ENCODE peak calls at places on chromosome 10, in seven cellular contexts. P is ascending aorta, E is heart right ventricle, I is prostate gland, F is uterus, R is OCI-LY7, Y is MM.1S. X is an unnamed sample. For H3K36me3, the result is how much of the 10 kb centered on the place peaks cover.

GRCh38 chr10:54983255-54983654 is 182.2 kb upstream of the PCDH15 start:
- DNase-seq in P (no peak), E (no peak), I (no peak), F (no peak), R (no peak), Y (no peak), X (no peak)

GRCh38 chr10:126216221-126216701 is 172.0 kb downstream of the ADAM12 start:
- DNase-seq in P (no peak), E (no peak), I (no peak), F (peak), R (no peak), Y (no peak), X (no peak)

GRCh38 chr10:42475168-42476098 is 162.9 kb downstream of the ZNF33B start:
- DNase-seq in P (no peak), E (no peak), I (no peak), F (no peak), R (no peak), Y (no peak), X (no peak)

GRCh38 chr10:79274279-79275104 is 72.8 kb upstream of the PPIF start:
- DNase-seq in P (peak), E (peak), I (peak), F (peak), R (no peak), Y (no peak), X (peak)

GRCh38 chr10:70918851-70919530 is 30.6 kb upstream of the PCBD1 start:
- DNase-seq in P (no peak), E (no peak), I (no peak), F (no peak), R (no peak), Y (peak), X (peak)

GRCh38 chr10:92279297-92279696 is 11.6 kb downstream of the CPEB3 start:
- DNase-seq in P (no peak), E (no peak), I (no peak), F (no peak), R (no peak), Y (no peak), X (no peak)

GRCh38 chr10:103241262-103242011 is 4.2 kb upstream of the RPEL1 start:
- DNase-seq in P (no peak), E (no peak), I (peak), F (no peak), R (no peak), Y (no peak), X (peak)

GRCh38 chr10:108375691-108376090 is 1211.2 kb upstream of the SORCS1 start:
- DNase-seq in P (no peak), E (no peak), I (no peak), F (no peak), R (no peak), Y (no peak), X (no peak)

GRCh38 chr10:103703941-103704919 is 151.1 kb downstream of the SH3PXD2A start:
- DNase-seq in P (no peak), E (no peak), I (no peak), F (no peak), R (no peak), Y (no peak), X (no peak)

GRCh38 chr10:9081253-9081652 is 1026.8 kb downstream of the GATA3 start:
- DNase-seq in P (no peak), E (no peak), I (no peak), F (no peak), R (no peak), Y (no peak), X (no peak)

GRCh38 chr10:17220652-17221100 is 7.4 kb upstream of the VIM start:
- DNase-seq in P (no peak), E (no peak), I (no peak), F (no peak), R (no peak), Y (no peak), X (no peak)

GRCh38 chr10:65032867-65033769 is 1511.9 kb downstream of the REEP3 start:
- DNase-seq in P (no peak), E (no peak), I (no peak), F (no peak), R (no peak), Y (no peak), X (no peak)

GRCh38 chr10:26586211-26586610 is 111.3 kb upstream of the PDSS1 start:
- DNase-seq in P (no peak), E (no peak), I (no peak), F (no peak), R (no peak), Y (no peak), X (no peak)

GRCh38 chr10:12777840-12778585 is 223.5 kb downstream of the CCDC3 start:
- DNase-seq in P (no peak), E (no peak), I (no peak), F (no peak), R (no peak), Y (no peak), X (no peak)

GRCh38 chr10:71124921-71125748 is 87.2 kb upstream of the UNC5B start:
- DNase-seq in P (no peak), E (peak), I (no peak), F (no peak), R (no peak), Y (no peak), X (no peak)

GRCh38 chr10:73644767-73645166 is 3.5 kb upstream of the MYOZ1 start:
- DNase-seq in P (no peak), E (no peak), I (no peak), F (no peak), R (no peak), Y (no peak), X (no peak)
- H3K36me3 ChIP-seq in P (under half), E (under half), I (under half), F (under half), R (under half), Y (under half), X (under half)

DNA sequence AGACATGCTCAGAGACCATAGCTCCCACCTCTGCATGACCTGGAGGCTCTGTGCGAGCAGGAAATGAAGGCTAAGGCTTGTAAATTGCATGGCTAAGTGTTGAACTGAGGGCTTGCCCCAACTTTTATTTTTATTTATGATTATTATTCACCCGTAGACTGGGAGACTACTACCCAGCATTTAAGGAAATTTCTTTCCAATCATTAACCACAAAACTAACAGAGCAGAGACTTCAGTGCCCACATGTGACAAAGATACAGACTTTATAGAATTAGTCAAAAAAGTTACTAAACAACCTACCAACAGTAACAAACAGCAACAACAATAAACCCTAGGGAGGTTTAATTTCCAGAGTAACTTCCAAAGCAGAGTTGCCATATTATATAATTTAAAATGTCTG is 39.7 kb downstream of the MCMBP start:
- DNase-seq in P (no peak), E (no peak), I (no peak), F (no peak), R (no peak), Y (no peak), X (no peak)
- H3K27ac ChIP-seq in P (peak), E (no peak), I (no peak), F (no peak), R (no peak), Y (no peak), X (no peak)

GRCh38 chr10:84147347-84147746 is 8.0 kb downstream of the GHITM start:
- DNase-seq in P (no peak), E (no peak), I (no peak), F (no peak), R (no peak), Y (no peak), X (no peak)
- H3K36me3 ChIP-seq in P (half or more), E (under half), I (under half), F (under half), R (half or more), Y (under half), X (under half)

DNA sequence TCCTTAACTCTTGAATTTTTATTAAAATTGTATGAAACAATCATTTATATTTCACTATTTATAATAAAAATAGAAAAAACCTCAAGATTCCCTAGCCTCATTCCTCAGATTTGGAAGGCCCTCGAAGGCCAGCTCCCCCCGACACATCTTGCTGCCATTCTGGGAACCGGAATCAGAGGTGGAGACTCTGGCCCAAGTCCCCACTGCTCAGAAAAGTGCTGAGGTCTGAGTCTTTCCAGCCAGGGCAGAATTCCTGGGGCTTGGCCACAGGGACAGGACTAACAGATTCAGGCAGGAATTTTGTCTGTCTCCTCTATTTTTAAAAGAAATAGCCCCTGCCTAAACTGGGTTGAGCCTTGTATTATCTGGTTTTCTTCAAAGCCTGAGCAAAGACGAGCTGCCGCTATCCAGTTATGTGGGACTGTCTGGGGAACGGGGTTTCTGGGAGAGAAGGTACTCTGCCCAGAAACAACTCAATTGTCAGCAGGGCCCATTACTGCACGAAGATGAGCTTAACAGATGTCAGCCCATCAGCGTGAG is 110.6 kb downstream of the WDR11 start:
- DNase-seq in P (no peak), E (no peak), I (no peak), F (no peak), R (no peak), Y (no peak), X (no peak)
- H3K27ac ChIP-seq in P (no peak), E (no peak), I (no peak), F (peak), R (no peak), Y (no peak), X (no peak)

DNA sequence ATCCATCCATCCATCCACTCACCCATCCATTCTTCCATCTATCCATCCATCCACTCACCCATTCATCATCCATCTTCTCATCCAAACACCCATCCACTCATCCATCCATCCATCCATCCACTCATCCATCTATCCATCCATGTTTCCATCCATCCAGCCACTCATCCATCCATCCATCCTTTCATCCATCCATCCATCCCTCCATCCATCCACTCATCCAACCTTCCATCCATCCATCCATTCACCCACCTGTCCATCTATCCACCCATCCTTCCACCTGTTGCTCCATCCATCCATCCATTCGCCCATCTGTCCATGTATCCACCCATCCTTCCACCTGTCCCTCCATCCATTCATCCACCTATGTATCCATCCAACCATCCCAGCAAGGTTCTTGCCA is 378.4 kb upstream of the PFKP start:
- DNase-seq in P (no peak), E (no peak), I (no peak), F (no peak), R (no peak), Y (no peak), X (no peak)
- H3K36me3 ChIP-seq in P (under half), E (under half), I (under half), F (under half), R (under half), Y (under half), X (under half)

DNA sequence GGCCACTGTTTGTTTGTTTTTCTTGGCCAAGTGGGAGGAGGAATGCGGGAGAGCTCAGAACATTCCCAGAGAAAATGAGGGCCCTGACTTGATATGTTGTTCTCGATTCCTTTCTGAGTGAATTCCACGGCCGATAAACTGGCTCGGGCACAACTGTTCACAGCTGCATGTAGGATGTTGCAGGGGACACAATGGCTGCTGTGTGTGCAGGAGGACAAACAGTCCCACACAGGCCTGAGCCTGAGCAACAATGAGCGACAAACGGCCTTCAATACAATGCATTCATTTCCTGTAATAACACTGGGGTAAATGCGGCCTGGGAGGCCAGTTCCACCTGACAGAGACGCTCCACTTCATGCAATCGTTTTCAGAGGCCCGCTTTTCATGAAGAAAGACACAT is 88.2 kb upstream of the ARHGAP21 start:
- DNase-seq in P (no peak), E (no peak), I (no peak), F (no peak), R (no peak), Y (no peak), X (no peak)
- H3K27ac ChIP-seq in P (no peak), E (peak), I (no peak), F (no peak), R (no peak), Y (no peak), X (no peak)

GRCh38 chr10:132803595-132804210 is 17.8 kb upstream of the NKX6-2 start:
- DNase-seq in P (no peak), E (no peak), I (no peak), F (no peak), R (no peak), Y (no peak), X (no peak)

GRCh38 chr10:132805599-132805998 is 19.7 kb upstream of the NKX6-2 start:
- DNase-seq in P (no peak), E (no peak), I (no peak), F (no peak), R (no peak), Y (no peak), X (no peak)

GRCh38 chr10:132802694-132803320 is 16.9 kb upstream of the NKX6-2 start:
- DNase-seq in P (no peak), E (no peak), I (no peak), F (no peak), R (no peak), Y (no peak), X (no peak)

GRCh38 chr10:132806126-132807061 is 20.4 kb upstream of the NKX6-2 start:
- DNase-seq in P (no peak), E (no peak), I (no peak), F (no peak), R (no peak), Y (no peak), X (no peak)

DNA sequence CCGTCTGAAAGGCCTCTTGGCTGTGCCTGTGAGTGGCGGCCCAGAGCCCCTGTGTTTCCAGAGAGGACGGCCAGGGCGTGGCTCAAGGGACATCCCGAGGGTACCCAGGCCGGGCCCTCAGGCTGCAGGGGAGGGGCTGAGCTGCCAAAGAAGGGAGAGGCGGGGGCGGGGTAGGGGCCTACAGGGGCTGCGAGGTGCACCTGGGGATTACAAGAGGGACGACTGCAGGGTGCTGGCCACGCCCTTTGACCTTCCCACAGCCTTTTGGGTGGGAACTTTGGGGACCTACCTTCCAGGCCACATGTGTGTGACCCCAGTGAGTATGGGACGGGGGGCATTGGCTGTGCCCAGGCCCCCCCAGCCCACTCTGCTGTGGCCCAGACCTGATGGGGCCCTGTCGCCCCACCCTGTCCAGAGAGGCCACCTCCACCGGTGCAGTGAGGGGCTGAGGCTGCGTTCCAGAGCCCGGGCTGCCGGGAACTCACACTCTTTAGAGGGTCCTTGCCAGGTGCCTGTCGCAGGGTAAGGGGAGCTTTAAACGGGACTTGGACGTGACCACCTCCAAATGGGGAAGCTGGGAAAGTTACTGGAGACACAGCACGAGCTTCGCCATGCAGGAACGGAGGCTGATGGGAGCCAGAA is 19.0 kb upstream of the NKX6-2 start:
- DNase-seq in P (no peak), E (no peak), I (no peak), F (no peak), R (no peak), Y (no peak), X (no peak)
- H3K36me3 ChIP-seq in P (under half), E (under half), I (under half), F (under half), R (under half), Y (under half), X (under half)

GRCh38 chr10:116880716-116881440 is 31.6 kb downstream of the ENO4 start:
- DNase-seq in P (no peak), E (no peak), I (no peak), F (no peak), R (no peak), Y (no peak), X (peak)

GRCh38 chr10:116877391-116877790 is 28.1 kb downstream of the ENO4 start:
- DNase-seq in P (no peak), E (no peak), I (no peak), F (no peak), R (no peak), Y (no peak), X (no peak)

GRCh38 chr10:116878123-116878522 is 28.8 kb downstream of the ENO4 start:
- DNase-seq in P (no peak), E (no peak), I (no peak), F (no peak), R (no peak), Y (no peak), X (no peak)

GRCh38 chr10:116882631-116883030 is 33.3 kb downstream of the ENO4 start:
- DNase-seq in P (no peak), E (no peak), I (no peak), F (no peak), R (no peak), Y (no peak), X (no peak)

GRCh38 chr10:116879817-116880216 is 30.5 kb downstream of the ENO4 start:
- DNase-seq in P (no peak), E (no peak), I (no peak), F (no peak), R (no peak), Y (no peak), X (no peak)
- H3K27ac ChIP-seq in P (no peak), E (no peak), I (no peak), F (no peak), R (no peak), Y (no peak), X (no peak)

DNA sequence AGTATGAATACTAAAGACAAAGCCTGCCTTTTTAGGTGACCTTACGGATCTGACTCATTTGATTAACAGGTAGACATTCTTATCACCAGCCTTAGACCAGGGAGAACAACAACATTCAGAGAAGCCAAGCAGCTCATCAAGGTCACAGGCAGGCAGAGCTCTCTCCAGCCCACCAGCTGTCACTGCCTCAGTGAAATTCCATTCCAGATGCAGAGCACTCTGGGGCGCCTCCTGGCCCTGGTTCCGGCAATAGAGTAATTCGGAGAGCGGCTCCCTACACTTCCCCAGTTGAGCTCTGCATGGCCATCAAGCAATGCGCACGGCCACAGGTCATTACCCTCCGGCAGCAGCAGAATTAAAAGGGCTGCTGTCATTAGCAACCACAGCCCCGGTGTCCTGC is 164.7 kb downstream of the TCERG1L start:
- DNase-seq in P (no peak), E (no peak), I (no peak), F (no peak), R (no peak), Y (no peak), X (no peak)
- H3K36me3 ChIP-seq in P (under half), E (under half), I (under half), F (under half), R (under half), Y (under half), X (under half)

GRCh38 chr10:113085776-113086175 is 135.7 kb downstream of the TCF7L2 start:
- DNase-seq in P (no peak), E (no peak), I (no peak), F (no peak), R (no peak), Y (no peak), X (no peak)
- H3K27ac ChIP-seq in P (no peak), E (no peak), I (no peak), F (peak), R (no peak), Y (no peak), X (peak)

X was measured in transverse colon.